ENCODE peak calls at places on chromosomes 6 and 20, in nine cellular contexts. E is CD8-positive, alpha-beta T cell; Z is cardiac muscle cell; V is cardiac fibroblast; S is right atrium auricular region; T is IMR-90; C is MM.1S; P is lower lobe of right lung; K is left ventricle myocardium inferior. N is an unnamed sample.

GRCh38 chr6:56370591-56371198 is 123.3 kb upstream of the COL21A1 start:
- DNase-seq in E (no peak), Z (peak; percentile 96), V (peak; percentile 97), S (peak; percentile 74), T (peak; percentile 87), C (peak; percentile 34), P (no peak), K (no peak), N (peak; percentile 95)

GRCh38 chr6:57044568-57044967 is 1.9 kb upstream of the KIAA1586 start:
- DNase-seq in E (no peak), Z (no peak), V (no peak), S (no peak), T (no peak), C (no peak), P (no peak), K (no peak), N (no peak)

GRCh38 chr20:32231847-32232246 is 24.2 kb downstream of the POFUT1 start:
- DNase-seq in E (peak; percentile 55), Z (peak; percentile 58), V (peak; percentile 43), S (no peak), T (peak; percentile 61), C (peak; percentile 82), P (no peak), K (no peak), N (no peak)

GRCh38 chr6:87675004-87675681 is 26.9 kb downstream of the AKIRIN2 start:
- DNase-seq in E (no peak), Z (no peak), V (no peak), S (no peak), T (no peak), C (no peak), P (no peak), K (no peak), N (no peak)

GRCh38 chr20:1868856-1869255 is 26.4 kb upstream of the SIRPA start:
- DNase-seq in E (no peak), Z (peak; percentile 82), V (peak; percentile 75), S (no peak), T (peak; percentile 64), C (no peak), P (no peak), K (no peak), N (no peak)

GRCh38 chr20:1842281-1842680 is 52.9 kb upstream of the SIRPA start:
- DNase-seq in E (no peak), Z (no peak), V (no peak), S (no peak), T (no peak), C (no peak), P (no peak), K (no peak), N (no peak)

GRCh38 chr6:126373344-126373743 is 33.4 kb downstream of the CENPW start:
- DNase-seq in E (no peak), Z (no peak), V (no peak), S (no peak), T (no peak), C (no peak), P (no peak), K (no peak), N (no peak)

GRCh38 chr6:11161031-11161966 is 49.8 kb upstream of the ERVFRD-1 start:
- DNase-seq in E (no peak), Z (no peak), V (no peak), S (no peak), T (peak; percentile 16), C (no peak), P (no peak), K (no peak), N (peak; percentile 48)

GRCh38 chr20:63706852-63707557 is 771 bp downstream of the ARFRP1 start:
- DNase-seq in E (peak; percentile 72), Z (no peak), V (peak; percentile 43), S (no peak), T (peak; percentile 35), C (peak; percentile 72), P (peak; percentile 70), K (no peak), N (peak; percentile 77)

GRCh38 chr20:63707558-63708300 is at the start of the genes ARFRP1 and ZGPAT:
- DNase-seq in E (peak; percentile 93), Z (peak; percentile 88), V (peak; percentile 87), S (peak; percentile 85), T (peak; percentile 67), C (peak; percentile 91), P (peak; percentile 94), K (peak; percentile 92), N (peak; percentile 88)

GRCh38 chr20:63705232-63706026 is 2.3 kb downstream of the ARFRP1 start:
- DNase-seq in E (no peak), Z (no peak), V (no peak), S (no peak), T (no peak), C (no peak), P (no peak), K (no peak), N (no peak)

GRCh38 chr20:63704749-63705117 is 3.0 kb downstream of the ARFRP1 start:
- DNase-seq in E (no peak), Z (no peak), V (no peak), S (no peak), T (no peak), C (no peak), P (no peak), K (no peak), N (no peak)

DNA sequence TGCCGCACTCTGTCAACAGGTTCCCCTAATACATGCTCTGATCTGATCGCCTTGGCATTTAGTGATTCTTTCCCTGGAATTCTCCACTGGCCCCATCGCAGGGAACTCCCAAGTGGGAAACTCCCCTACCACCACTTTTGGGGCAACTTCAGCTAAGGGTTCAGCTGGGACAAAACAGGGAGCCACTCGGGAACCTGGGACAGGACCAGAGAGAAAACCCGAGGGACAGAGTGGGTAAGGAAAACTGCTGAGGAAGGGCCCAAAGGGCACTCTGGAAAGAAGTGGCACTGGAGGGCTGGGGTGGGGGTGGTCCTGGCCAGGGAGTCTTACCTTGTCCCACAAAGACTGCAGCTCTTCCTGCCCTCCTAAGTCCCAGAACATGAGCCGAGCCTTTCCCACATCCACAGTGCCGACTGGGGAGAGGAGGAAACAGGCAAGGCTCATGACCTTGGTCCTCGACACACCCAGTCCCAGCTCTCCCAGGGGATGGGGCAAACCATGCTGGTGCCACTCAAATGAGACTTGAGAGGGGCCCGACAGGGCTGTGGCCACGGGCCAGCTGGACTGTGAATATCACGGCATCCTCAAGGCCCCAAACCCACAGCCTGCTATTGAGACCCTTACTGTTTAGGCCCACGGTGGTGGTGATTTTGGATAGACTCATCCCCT is 1.6 kb downstream of the ARFRP1 start:
- DNase-seq in E (no peak), Z (no peak), V (no peak), S (no peak), T (no peak), C (no peak), P (no peak), K (no peak), N (no peak)
- H3K4me3 ChIP-seq in E (peak overlapping the region; percentile 97), Z (peak overlapping the region; percentile 87), V (peak overlapping the region; percentile 77), S (no peak overlapping the region), T (peak overlapping the region; percentile 84), C (peak overlapping the region; percentile 97), P (peak overlapping the region; percentile 96), K (peak overlapping the region; percentile 96), N (peak overlapping the region; percentile 74)

GRCh38 chr20:58882704-58883089 is 30.2 kb downstream of the GNAS start:
- DNase-seq in E (no peak), Z (no peak), V (no peak), S (no peak), T (no peak), C (no peak), P (no peak), K (no peak), N (no peak)

GRCh38 chr20:58883243-58883691 is 30.8 kb downstream of the GNAS start:
- DNase-seq in E (no peak), Z (no peak), V (no peak), S (no peak), T (no peak), C (no peak), P (no peak), K (no peak), N (no peak)

GRCh38 chr20:58880441-58880840 is 27.9 kb downstream of the GNAS start:
- DNase-seq in E (no peak), Z (no peak), V (no peak), S (no peak), T (no peak), C (no peak), P (no peak), K (no peak), N (no peak)

GRCh38 chr20:58878399-58878798 is 25.9 kb downstream of the GNAS start:
- DNase-seq in E (no peak), Z (no peak), V (no peak), S (no peak), T (no peak), C (no peak), P (no peak), K (no peak), N (no peak)

DNA sequence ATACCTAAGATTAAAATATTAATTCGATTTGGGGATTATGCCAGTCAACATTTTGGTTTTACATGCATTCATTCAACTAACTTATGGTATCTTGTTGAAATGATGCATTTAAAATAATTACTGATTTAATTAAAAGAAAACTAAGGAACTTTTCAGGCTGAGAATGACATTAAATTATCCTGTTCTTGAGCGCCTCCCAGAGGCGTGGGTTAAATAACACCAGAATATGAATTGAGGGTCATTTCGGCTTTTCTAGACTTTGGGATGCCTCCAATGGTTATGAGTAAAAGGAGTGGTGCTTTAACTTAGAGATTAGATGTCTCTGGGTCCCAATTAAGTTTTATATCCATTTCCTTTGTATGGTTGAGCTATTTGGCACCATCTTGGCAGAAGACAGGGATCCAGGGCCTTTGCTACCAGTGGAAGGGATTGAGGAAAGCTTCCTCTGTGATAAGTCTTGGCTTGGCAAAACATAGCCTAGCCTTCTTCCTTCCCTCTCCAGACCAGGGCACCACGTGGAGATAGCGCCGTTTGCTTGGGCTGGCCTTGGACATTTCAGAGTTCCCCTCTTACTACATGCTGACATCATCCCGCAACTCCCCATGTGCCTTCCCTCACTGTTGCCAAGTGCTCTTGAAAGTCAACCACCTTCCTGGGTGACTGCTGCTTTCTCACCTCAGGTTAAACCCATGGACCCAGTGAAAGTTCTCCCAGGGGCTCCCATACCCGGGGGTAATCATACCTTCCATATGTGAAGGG is 28.7 kb downstream of the GNAS start:
- DNase-seq in E (no peak), Z (no peak), V (no peak), S (no peak), T (no peak), C (no peak), P (no peak), K (no peak), N (no peak)
- TF ChIP-seq CTCF in E (no peak), Z (peak; percentile 24), V (no peak), S (no peak), T (peak; percentile 34), C (peak; percentile 32), P (no peak), K (no peak), N (peak; percentile 18)

DNA sequence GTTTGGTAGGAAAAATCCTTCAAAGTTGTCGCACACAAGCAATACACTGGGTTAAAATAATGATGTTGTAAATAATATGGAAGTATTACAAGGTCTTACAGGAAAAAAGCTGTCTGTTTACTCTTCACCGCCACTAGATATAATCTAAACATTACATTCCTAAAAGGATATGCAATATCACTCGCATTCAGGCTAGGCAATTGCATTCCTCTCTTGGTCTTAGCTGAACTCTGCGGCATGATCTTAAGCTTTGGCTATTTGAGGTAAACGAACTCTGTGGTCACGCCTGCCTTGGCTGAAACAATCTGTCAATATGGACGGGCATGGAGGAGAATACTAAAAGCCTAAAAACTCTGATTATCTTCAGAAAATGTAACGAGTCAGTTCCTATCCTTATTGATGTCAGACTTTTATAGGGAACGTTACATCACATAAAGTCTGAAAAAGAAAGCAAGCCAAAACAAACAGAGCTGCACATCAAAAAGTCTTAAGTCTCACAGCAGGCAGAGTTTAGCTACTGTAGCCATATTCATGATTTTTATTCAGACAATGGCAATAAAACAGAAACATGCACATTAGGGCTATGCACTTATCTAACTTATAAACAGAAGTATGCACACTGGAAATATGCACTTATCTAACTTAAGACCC is 30.8 kb upstream of the FILIP1 start:
- DNase-seq in E (no peak), Z (peak; percentile 84), V (peak; percentile 73), S (no peak), T (peak; percentile 96), C (no peak), P (no peak), K (no peak), N (peak; percentile 66)
- H3K4me3 ChIP-seq in E (no peak overlapping the region), Z (no peak overlapping the region), V (no peak overlapping the region), S (no peak overlapping the region), T (no peak overlapping the region), C (no peak overlapping the region), P (peak overlapping the region; percentile 22), K (peak overlapping the region; percentile 35), N (no peak overlapping the region)

DNA sequence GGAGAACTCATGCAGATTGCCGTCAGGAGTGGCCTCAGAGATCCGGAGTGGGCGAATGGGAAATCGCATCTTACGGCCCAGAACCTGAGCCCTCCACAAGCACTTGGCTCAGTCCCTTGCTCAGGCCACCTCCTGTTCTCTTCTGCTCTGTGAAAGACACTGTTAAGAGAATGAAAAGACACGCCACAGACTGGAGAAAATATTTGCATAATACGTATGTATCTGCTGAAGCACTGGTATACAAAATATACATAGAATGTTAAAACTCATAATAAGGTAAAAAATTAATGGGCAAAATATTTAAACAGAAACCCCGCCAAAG is 838 bp upstream of the POM121L2 start:
- DNase-seq in E (no peak), Z (no peak), V (no peak), S (no peak), T (no peak), C (peak; percentile 10), P (no peak), K (no peak), N (no peak)
- TF ChIP-seq CTCF in E (no peak), Z (no peak), V (no peak), S (no peak), T (no peak), C (no peak), P (no peak), K (no peak), N (no peak)